ENCODE peak calls at places on chromosomes 16 and 17, in four cellular contexts. Q is H1, B is HCT116, P is K562. J is an unnamed sample.

GRCh38 chr16:62978451-62978850 is 942.2 kb upstream of the CDH8 start:
- DNase-seq in B (no peak), P (no peak), Q (no peak), J (no peak)

GRCh38 chr16:718922-719321 is 2.0 kb upstream of the ANTKMT start:
- DNase-seq in Q (no peak), P (no peak), B (no peak), J (no peak)

GRCh38 chr16:19520861-19521331 is 1.0 kb downstream of the GDE1 start:
- DNase-seq in P (peak), B (no peak), Q (no peak), J (no peak)

GRCh38 chr17:74356640-74357465 is 4.8 kb downstream of the BTBD17 start:
- DNase-seq in P (no peak), B (no peak), Q (no peak), J (no peak)

GRCh38 chr16:84937196-84937935 is 74.0 kb downstream of the ZDHHC7 start:
- DNase-seq in B (no peak), Q (no peak), P (no peak), J (no peak)

GRCh38 chr16:24668481-24669001 is 60.9 kb upstream of the TNRC6A start:
- DNase-seq in Q (no peak), B (no peak), P (no peak), J (no peak)

GRCh38 chr16:85894266-85894665 is 4.7 kb upstream of the IRF8 start:
- DNase-seq in Q (no peak), P (no peak), B (peak), J (peak)

GRCh38 chr17:70780031-70780430 is 610.7 kb downstream of the KCNJ2 start:
- DNase-seq in B (no peak), P (no peak), Q (no peak), J (no peak)

GRCh38 chr17:1898872-1899271 is 69.1 kb downstream of the RPA1 start:
- DNase-seq in P (no peak), Q (no peak), B (no peak), J (no peak)

GRCh38 chr16:72658888-72659717 is 388.8 kb downstream of the ZFHX3 start:
- DNase-seq in P (no peak), Q (no peak), B (no peak), J (no peak)

GRCh38 chr16:84461029-84461415 is 43.4 kb downstream of the MEAK7 start:
- DNase-seq in B (no peak), Q (no peak), P (no peak), J (peak)

GRCh38 chr16:30068750-30069574 is 3.4 kb downstream of the ALDOA start:
- DNase-seq in P (no peak), Q (no peak), B (no peak), J (peak)

GRCh38 chr17:60534613-60535157 is 8.6 kb upstream of the APPBP2 start:
- DNase-seq in B (no peak), Q (no peak), P (no peak), J (no peak)

GRCh38 chr16:89116341-89117238 is 22.9 kb downstream of the ACSF3 start:
- DNase-seq in Q (no peak), B (no peak), P (no peak), J (no peak)

GRCh38 chr16:86514656-86515376 is 4.5 kb downstream of the FOXF1 start:
- DNase-seq in Q (no peak), B (no peak), P (no peak), J (no peak)

GRCh38 chr16:29844575-29845331 is 18.3 kb downstream of the CDIPT start:
- DNase-seq in B (no peak), Q (no peak), P (no peak), J (no peak)

GRCh38 chr17:7056386-7056785 is 12.5 kb upstream of the SLC16A11 start:
- DNase-seq in Q (no peak), B (no peak), P (no peak), J (no peak)

GRCh38 chr16:87956771-87957279 is 5.6 kb downstream of the BANP start:
- DNase-seq in P (peak), Q (no peak), B (no peak), J (no peak)

GRCh38 chr16:74773431-74774222 is 993 bp downstream of the FA2H start:
- DNase-seq in P (no peak), Q (no peak), B (no peak), J (no peak)

GRCh38 chr16:72015124-72015523 is 6.6 kb downstream of the DHODH start:
- DNase-seq in Q (no peak), B (no peak), P (no peak), J (no peak)

GRCh38 chr16:78192734-78193133 is 93.3 kb downstream of the WWOX start:
- DNase-seq in B (no peak), P (no peak), Q (no peak), J (no peak)

GRCh38 chr17:7613769-7614421 is 802 bp downstream of the FXR2 start:
- DNase-seq in B (no peak), Q (no peak), P (no peak), J (no peak)

GRCh38 chr17:76537578-76538280 is at the start of gene CYGB:
- DNase-seq in Q (no peak), P (no peak), B (no peak), J (no peak)

GRCh38 chr17:72118588-72119279 is 2.1 kb upstream of the SOX9 start:
- DNase-seq in P (peak), Q (peak), B (peak), J (peak)

GRCh38 chr17:36136031-36136430 is 32.4 kb downstream of the CCL4 start:
- DNase-seq in Q (no peak), P (no peak), B (no peak), J (no peak)

GRCh38 chr16:31421587-31421986 is 6.6 kb downstream of the COX6A2 start:
- DNase-seq in B (no peak), Q (no peak), P (no peak), J (no peak)

GRCh38 chr17:16282522-16282921 is 65.5 kb downstream of the PIGL start:
- DNase-seq in B (peak), Q (no peak), P (no peak), J (no peak)

GRCh38 chr16:74078877-74079586 is 217.6 kb upstream of the PSMD7 start:
- DNase-seq in P (no peak), Q (no peak), B (no peak), J (no peak)

GRCh38 chr17:15456972-15457722 is 10.3 kb downstream of the CDRT4 start:
- DNase-seq in P (no peak), Q (no peak), B (no peak), J (no peak)

GRCh38 chr17:73170324-73170723 is 5.5 kb downstream of the SSTR2 start:
- DNase-seq in P (no peak), B (no peak), Q (no peak), J (no peak)

GRCh38 chr17:66542183-66542966 is 240.0 kb downstream of the PRKCA start:
- DNase-seq in B (no peak), Q (no peak), P (no peak), J (no peak)

GRCh38 chr16:69087161-69087581 is 18.3 kb upstream of the HAS3 start:
- DNase-seq in Q (no peak), P (no peak), B (no peak), J (peak)

GRCh38 chr17:56639517-56639916 is 46.0 kb downstream of the NOG start:
- DNase-seq in B (no peak), Q (no peak), P (no peak), J (no peak)

DNA sequence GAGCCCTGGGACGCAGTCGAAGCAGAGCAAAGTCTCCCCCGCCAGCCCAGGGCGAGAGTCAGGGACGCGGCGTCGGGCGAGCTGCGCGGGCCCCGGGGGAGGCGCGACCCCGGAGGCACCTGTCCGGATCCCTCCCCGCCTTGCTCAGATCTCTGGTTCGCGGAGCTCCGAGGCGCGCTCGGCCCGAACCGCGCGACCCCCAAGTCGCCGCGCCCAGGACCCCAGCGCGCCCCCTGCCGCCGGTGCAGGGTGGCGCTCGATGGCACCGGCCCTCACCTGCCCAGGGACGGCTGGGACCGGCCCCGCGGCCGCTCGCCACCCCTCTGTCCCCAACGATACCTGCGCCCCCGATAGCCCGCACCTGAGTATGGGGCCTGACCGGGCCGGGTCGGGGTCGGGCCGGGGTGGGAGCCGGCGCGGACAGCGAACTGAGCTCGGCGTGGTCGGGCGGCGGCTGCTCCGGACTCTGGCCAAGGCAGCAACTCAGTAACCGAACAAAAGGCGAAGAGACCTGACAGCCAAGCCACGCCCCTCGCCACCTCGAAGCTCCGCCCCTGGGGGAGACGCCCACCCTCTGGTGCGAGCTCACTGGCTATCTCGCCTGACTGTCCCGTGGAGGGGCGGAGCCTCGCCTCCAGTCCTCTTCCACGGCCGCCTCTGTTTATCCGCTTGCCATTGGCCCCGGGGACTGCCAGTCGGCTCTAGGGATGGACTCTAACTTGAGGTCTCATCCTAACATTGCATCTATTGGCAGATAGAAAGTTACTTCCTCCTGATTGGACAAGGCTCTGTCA is at the start of gene JUP:
- DNase-seq in B (peak), Q (peak), P (peak), J (peak)
- TF ChIP-seq JUND in B (no peak), Q (no peak), P (no peak), J (no peak)

GRCh38 chr17:62715882-62716390 is 88.5 kb downstream of the MRC2 start:
- DNase-seq in B (no peak), Q (no peak), P (no peak), J (no peak)
- TF ChIP-seq JUND in B (no peak), Q (no peak), P (no peak), J (no peak)

DNA sequence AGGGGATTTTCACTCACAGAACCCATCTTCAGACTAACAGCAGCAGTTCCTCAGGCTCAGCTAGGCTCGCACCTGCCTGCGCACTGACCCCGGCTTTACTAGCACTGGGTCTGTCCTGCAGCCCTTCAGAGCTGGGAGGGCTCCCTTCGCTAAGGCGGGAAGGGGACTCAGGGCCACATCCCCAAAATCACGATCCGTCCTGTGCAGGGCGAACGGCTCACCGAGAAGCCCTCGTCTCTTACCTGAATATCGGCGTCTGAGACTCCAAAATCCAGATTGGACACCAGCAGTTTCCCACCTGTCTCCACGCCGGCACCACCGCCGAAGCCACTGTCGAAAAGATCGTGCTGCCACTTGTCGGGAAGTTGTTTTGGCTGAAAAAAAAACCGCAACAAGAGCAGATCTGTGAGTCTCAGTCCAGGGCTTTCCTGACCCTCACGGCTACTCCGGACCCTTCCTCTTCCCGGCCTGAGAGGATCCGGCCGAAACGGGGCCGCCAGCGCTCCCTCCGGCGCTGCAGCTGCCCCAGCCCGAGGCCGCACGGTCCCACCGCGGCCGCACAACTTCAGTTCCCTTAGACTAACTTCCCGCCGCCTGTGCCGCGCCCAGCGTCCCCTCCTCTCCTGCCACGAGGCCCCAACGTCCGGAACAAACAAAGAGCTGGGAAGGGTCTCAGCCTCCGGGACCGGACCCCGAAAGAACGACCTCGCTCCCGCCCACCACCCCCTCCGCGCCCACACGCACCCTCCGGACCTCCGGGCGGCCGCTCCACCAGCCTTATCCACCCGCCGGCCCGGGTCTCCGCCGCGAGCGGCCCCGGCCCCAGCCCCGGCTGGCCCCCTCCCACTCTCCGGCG is 711 bp downstream of the ALYREF start:
- DNase-seq in P (peak), B (no peak), Q (no peak), J (no peak)
- TF ChIP-seq JUND in P (no peak), B (no peak), Q (no peak), J (no peak)

GRCh38 chr17:77908501-77908900 is 50.0 kb upstream of the TNRC6C start:
- DNase-seq in P (no peak), Q (no peak), B (no peak), J (no peak)
- TF ChIP-seq JUND in P (no peak), Q (no peak), B (no peak), J (no peak)

J was measured in T47D.